ENCODE peak calls at places on chromosomes 1 and 21, in eight cellular contexts. H is heart left ventricle; P is T47D; O is activated T-cell treated with anti-CD3 and anti-CD28 coated beads for 24 hours; B is stimulated activated CD8-positive, alpha-beta memory T cell treated with anti-CD3 and anti-CD28 coated beads, Interleukin-7, amount 100 ng/mL, for 48 hours; X is aorta; U is activated naive CD4-positive, alpha-beta T cell; K is CD4-positive, alpha-beta memory T cell. C is an unnamed sample.

GRCh38 chr21:31235671-31236450 is 108.2 kb downstream of the TIAM1 start:
- DNase-seq in H (no peak), P (peak), O (no peak), B (peak), X (no peak), U (no peak), K (no peak), C (no peak)

GRCh38 chr1:92619466-92620189 is 132.9 kb upstream of the GFI1 start:
- DNase-seq in H (no peak), P (no peak), O (peak), B (peak), X (no peak), U (no peak), K (no peak), C (no peak)

GRCh38 chr1:234961468-234962339 is 166.9 kb downstream of the TOMM20 start:
- DNase-seq in H (peak), P (peak), O (no peak), B (no peak), X (no peak), U (no peak), K (peak), C (no peak)

GRCh38 chr1:237042467-237042891 is 495 bp downstream of the RYR2 start:
- DNase-seq in H (no peak), P (no peak), O (no peak), B (no peak), X (peak), U (no peak), K (no peak), C (no peak)

GRCh38 chr21:37463083-37463780 is 96.7 kb downstream of the DYRK1A start:
- DNase-seq in H (no peak), P (peak), O (no peak), B (no peak), X (no peak), U (no peak), K (peak), C (peak)

GRCh38 chr1:163072658-163073057 is 3.5 kb downstream of the RGS4 start:
- DNase-seq in H (no peak), P (no peak), O (no peak), B (no peak), X (no peak), U (no peak), K (no peak), C (no peak)

GRCh38 chr21:36288651-36289243 is 31.2 kb upstream of the MORC3 start:
- DNase-seq in H (no peak), P (no peak), O (no peak), B (no peak), X (no peak), U (no peak), K (peak), C (no peak)

GRCh38 chr1:86774305-86775304 is 70.2 kb downstream of the SH3GLB1 start:
- DNase-seq in H (peak), P (no peak), O (peak), B (peak), X (no peak), U (no peak), K (no peak), C (no peak)

GRCh38 chr1:97365026-97365425 is 555.8 kb downstream of the DPYD start:
- DNase-seq in H (no peak), P (no peak), O (no peak), B (no peak), X (no peak), U (no peak), K (no peak), C (no peak)

GRCh38 chr1:24890861-24891260 is 39.2 kb downstream of the RUNX3 start:
- DNase-seq in H (no peak), P (no peak), O (no peak), B (no peak), X (no peak), U (no peak), K (no peak), C (no peak)

GRCh38 chr1:231990388-231990787 is 363.8 kb downstream of the DISC1 start:
- DNase-seq in H (peak), P (no peak), O (no peak), B (no peak), X (no peak), U (no peak), K (no peak), C (peak)

GRCh38 chr1:3391711-3392110 is 62.8 kb upstream of the ARHGEF16 start:
- DNase-seq in H (no peak), P (no peak), O (no peak), B (no peak), X (no peak), U (no peak), K (no peak), C (no peak)

GRCh38 chr1:228842094-228842775 is 107.0 kb downstream of the RHOU start:
- DNase-seq in H (no peak), P (no peak), O (no peak), B (no peak), X (no peak), U (no peak), K (no peak), C (no peak)

GRCh38 chr1:159177273-159177907 is 6.0 kb downstream of the CADM3 start:
- DNase-seq in H (peak), P (peak), O (no peak), B (no peak), X (no peak), U (no peak), K (peak), C (no peak)

GRCh38 chr1:230351516-230351915 is 74.6 kb downstream of the PGBD5 start:
- DNase-seq in H (no peak), P (no peak), O (no peak), B (no peak), X (no peak), U (no peak), K (no peak), C (no peak)

GRCh38 chr1:68317543-68317942 is 85.2 kb upstream of the WLS start:
- DNase-seq in H (no peak), P (no peak), O (no peak), B (no peak), X (no peak), U (no peak), K (no peak), C (no peak)

GRCh38 chr1:61220531-61220930 is 138.2 kb downstream of the NFIA start:
- DNase-seq in H (no peak), P (no peak), O (no peak), B (no peak), X (no peak), U (no peak), K (no peak), C (no peak)

GRCh38 chr1:151058682-151059341 is 610 bp downstream of the CDC42SE1 start:
- DNase-seq in H (no peak), P (peak), O (no peak), B (no peak), X (peak), U (no peak), K (no peak), C (no peak)

GRCh38 chr1:29489471-29489870 is 253.1 kb downstream of the PTPRU start:
- DNase-seq in H (no peak), P (no peak), O (no peak), B (no peak), X (peak), U (no peak), K (no peak), C (no peak)